ENCODE peak calls at places on chromosome 1, in eight cellular contexts. M is CD4-positive, CD25-positive, alpha-beta regulatory T cell; H is right cardiac atrium; G is AG10803; I is midbrain; S is KG1; N is NCI-H1092; B is progenitor cell of endocrine pancreas. U is an unnamed sample.

GRCh38 chr1:26291433-26291832 is 11.5 kb downstream of the SH3BGRL3 start:
- DNase-seq in N (no peak), I (no peak), H (no peak), S (no peak), B (no peak), G (no peak), M (no peak), U (no peak)

GRCh38 chr1:42953182-42954180 is 5.2 kb downstream of the SLC2A1 start:
- DNase-seq in G (no peak), B (no peak), I (peak; percentile 79), N (no peak), M (no peak), H (no peak), S (no peak), U (no peak)

GRCh38 chr1:198902616-198903140 is 263.8 kb downstream of the PTPRC start:
- DNase-seq in M (no peak), B (no peak), H (no peak), S (no peak), N (no peak), I (no peak), G (no peak), U (no peak)

GRCh38 chr1:204677864-204678263 is 7.7 kb downstream of the LRRN2 start:
- DNase-seq in S (no peak), B (no peak), I (no peak), M (no peak), G (no peak), H (no peak), N (no peak), U (no peak)

GRCh38 chr1:38334930-38335592 is 288.5 kb upstream of the POU3F1 start:
- DNase-seq in I (no peak), B (no peak), G (no peak), S (no peak), H (no peak), N (no peak), M (no peak), U (no peak)

GRCh38 chr1:59159557-59160203 is 137.2 kb upstream of the FGGY start:
- DNase-seq in H (no peak), B (no peak), G (no peak), I (no peak), S (no peak), N (no peak), M (no peak), U (no peak)

GRCh38 chr1:233313434-233314155 is 13.9 kb upstream of the MAP3K21 start:
- DNase-seq in S (no peak), M (no peak), N (no peak), B (no peak), I (no peak), G (no peak), H (no peak), U (no peak)

GRCh38 chr1:155127105-155127671 is 488 bp upstream of the EFNA1 start:
- DNase-seq in H (peak; percentile 76), N (no peak), G (peak; percentile 16), B (peak; percentile 25), M (no peak), I (peak; percentile 91), S (no peak), U (no peak)